ENCODE peak calls at places on chromosomes 5 and 9, in eight cellular contexts. One of them, this sample, is unnamed.
A peak's percentile ranks its signal among the peaks of the same experiment; 100 is the strongest.

GRCh38 chr5:54619732-54620582 is 102.4 kb downstream of the SNX18 start:
- DNase-seq in CD8-positive, alpha-beta T cell: no peak
- DNase-seq in AG10803: peak; percentile 38
- DNase-seq in upper lobe of right lung: no peak
- DNase-seq in omental fat pad: no peak
- DNase-seq in progenitor cell of endocrine pancreas: no peak
- DNase-seq in fibroblast of pulmonary artery: no peak
- DNase-seq in cardiac muscle cell: no peak
- DNase-seq in this sample: no peak

GRCh38 chr5:172785429-172786088 is 14.6 kb upstream of the DUSP1 start:
- DNase-seq in omental fat pad: no peak
- DNase-seq in CD8-positive, alpha-beta T cell: no peak
- DNase-seq in AG10803: no peak
- DNase-seq in cardiac muscle cell: no peak
- DNase-seq in fibroblast of pulmonary artery: no peak
- DNase-seq in upper lobe of right lung: peak; percentile 11
- DNase-seq in progenitor cell of endocrine pancreas: no peak
- DNase-seq in this sample: no peak

GRCh38 chr9:109708507-109708945 is 71.5 kb upstream of the PALM2AKAP2 start:
- DNase-seq in CD8-positive, alpha-beta T cell: no peak
- DNase-seq in progenitor cell of endocrine pancreas: no peak
- DNase-seq in upper lobe of right lung: no peak
- DNase-seq in AG10803: peak; percentile 69
- DNase-seq in omental fat pad: no peak
- DNase-seq in fibroblast of pulmonary artery: peak; percentile 6
- DNase-seq in cardiac muscle cell: no peak
- DNase-seq in this sample: no peak

GRCh38 chr5:111256128-111256527 is 31.9 kb downstream of the CAMK4 start:
- DNase-seq in AG10803: no peak
- DNase-seq in upper lobe of right lung: no peak
- DNase-seq in CD8-positive, alpha-beta T cell: no peak
- DNase-seq in fibroblast of pulmonary artery: no peak
- DNase-seq in cardiac muscle cell: no peak
- DNase-seq in omental fat pad: no peak
- DNase-seq in progenitor cell of endocrine pancreas: no peak
- DNase-seq in this sample: no peak

GRCh38 chr5:147310059-147310704 is 75.4 kb downstream of the STK32A start:
- DNase-seq in AG10803: peak; percentile 55
- DNase-seq in cardiac muscle cell: peak; percentile 53
- DNase-seq in fibroblast of pulmonary artery: peak; percentile 69
- DNase-seq in CD8-positive, alpha-beta T cell: no peak
- DNase-seq in upper lobe of right lung: peak; percentile 86
- DNase-seq in progenitor cell of endocrine pancreas: no peak
- DNase-seq in omental fat pad: no peak
- DNase-seq in this sample: no peak

GRCh38 chr5:22044229-22044628 is 808.9 kb downstream of the CDH12 start:
- DNase-seq in progenitor cell of endocrine pancreas: no peak
- DNase-seq in cardiac muscle cell: no peak
- DNase-seq in fibroblast of pulmonary artery: no peak
- DNase-seq in upper lobe of right lung: no peak
- DNase-seq in omental fat pad: no peak
- DNase-seq in AG10803: no peak
- DNase-seq in CD8-positive, alpha-beta T cell: no peak
- DNase-seq in this sample: no peak

GRCh38 chr5:98872679-98873078 is 56.1 kb downstream of the CHD1 start:
- DNase-seq in upper lobe of right lung: no peak
- DNase-seq in progenitor cell of endocrine pancreas: no peak
- DNase-seq in omental fat pad: no peak
- DNase-seq in cardiac muscle cell: peak; percentile 52
- DNase-seq in fibroblast of pulmonary artery: peak; percentile 54
- DNase-seq in CD8-positive, alpha-beta T cell: no peak
- DNase-seq in AG10803: peak; percentile 8
- DNase-seq in this sample: no peak

GRCh38 chr5:67842806-67843205 is 372.8 kb upstream of the PIK3R1 start:
- DNase-seq in omental fat pad: no peak
- DNase-seq in AG10803: peak; percentile 5
- DNase-seq in cardiac muscle cell: peak; percentile 56
- DNase-seq in fibroblast of pulmonary artery: peak; percentile 47
- DNase-seq in CD8-positive, alpha-beta T cell: no peak
- DNase-seq in upper lobe of right lung: no peak
- DNase-seq in progenitor cell of endocrine pancreas: no peak
- DNase-seq in this sample: peak; percentile 87

GRCh38 chr5:149733129-149733900 is 3.2 kb downstream of the PPARGC1B start:
- DNase-seq in AG10803: no peak
- DNase-seq in fibroblast of pulmonary artery: no peak
- DNase-seq in CD8-positive, alpha-beta T cell: no peak
- DNase-seq in omental fat pad: no peak
- DNase-seq in upper lobe of right lung: no peak
- DNase-seq in cardiac muscle cell: no peak
- DNase-seq in progenitor cell of endocrine pancreas: no peak
- DNase-seq in this sample: no peak

GRCh38 chr5:37495668-37496067 is 116.5 kb downstream of the WDR70 start:
- DNase-seq in cardiac muscle cell: peak; percentile 47
- DNase-seq in omental fat pad: no peak
- DNase-seq in upper lobe of right lung: no peak
- DNase-seq in fibroblast of pulmonary artery: peak; percentile 45
- DNase-seq in progenitor cell of endocrine pancreas: no peak
- DNase-seq in AG10803: peak; percentile 87
- DNase-seq in CD8-positive, alpha-beta T cell: no peak
- DNase-seq in this sample: no peak

GRCh38 chr5:34001231-34001935 is 6.5 kb downstream of the AMACR start:
- DNase-seq in upper lobe of right lung: peak; percentile 66
- DNase-seq in cardiac muscle cell: peak; percentile 20
- DNase-seq in omental fat pad: no peak
- DNase-seq in fibroblast of pulmonary artery: peak; percentile 11
- DNase-seq in CD8-positive, alpha-beta T cell: no peak
- DNase-seq in AG10803: no peak
- DNase-seq in progenitor cell of endocrine pancreas: peak; percentile 16
- DNase-seq in this sample: no peak

GRCh38 chr9:114861922-114862605 is 56.2 kb upstream of the TNFSF15 start:
- DNase-seq in progenitor cell of endocrine pancreas: no peak
- DNase-seq in fibroblast of pulmonary artery: no peak
- DNase-seq in upper lobe of right lung: no peak
- DNase-seq in cardiac muscle cell: no peak
- DNase-seq in omental fat pad: no peak
- DNase-seq in AG10803: no peak
- DNase-seq in CD8-positive, alpha-beta T cell: no peak
- DNase-seq in this sample: no peak

GRCh38 chr5:154384480-154385235 is 61.1 kb upstream of the SAP30L start:
- DNase-seq in omental fat pad: no peak
- DNase-seq in cardiac muscle cell: no peak
- DNase-seq in progenitor cell of endocrine pancreas: no peak
- DNase-seq in fibroblast of pulmonary artery: no peak
- DNase-seq in AG10803: no peak
- DNase-seq in CD8-positive, alpha-beta T cell: peak; percentile 23
- DNase-seq in upper lobe of right lung: no peak
- DNase-seq in this sample: no peak

GRCh38 chr9:13841801-13842462 is 472.0 kb downstream of the NFIB start:
- DNase-seq in fibroblast of pulmonary artery: no peak
- DNase-seq in CD8-positive, alpha-beta T cell: no peak
- DNase-seq in omental fat pad: no peak
- DNase-seq in AG10803: no peak
- DNase-seq in upper lobe of right lung: no peak
- DNase-seq in progenitor cell of endocrine pancreas: no peak
- DNase-seq in cardiac muscle cell: no peak
- DNase-seq in this sample: no peak

GRCh38 chr5:170603578-170604565 is 100.1 kb downstream of the KCNIP1 start:
- DNase-seq in omental fat pad: no peak
- DNase-seq in CD8-positive, alpha-beta T cell: peak; percentile 19
- DNase-seq in cardiac muscle cell: peak; percentile 57
- DNase-seq in upper lobe of right lung: no peak
- DNase-seq in fibroblast of pulmonary artery: peak; percentile 45
- DNase-seq in progenitor cell of endocrine pancreas: peak; percentile 40
- DNase-seq in AG10803: no peak
- DNase-seq in this sample: peak; percentile 89

GRCh38 chr5:170289749-170290148 is 7.8 kb downstream of the LCP2 start:
- DNase-seq in omental fat pad: no peak
- DNase-seq in AG10803: no peak
- DNase-seq in progenitor cell of endocrine pancreas: no peak
- DNase-seq in cardiac muscle cell: no peak
- DNase-seq in upper lobe of right lung: no peak
- DNase-seq in fibroblast of pulmonary artery: no peak
- DNase-seq in CD8-positive, alpha-beta T cell: no peak
- DNase-seq in this sample: no peak

GRCh38 chr5:40442346-40442745 is 237.4 kb upstream of the PTGER4 start:
- DNase-seq in progenitor cell of endocrine pancreas: no peak
- DNase-seq in upper lobe of right lung: no peak
- DNase-seq in CD8-positive, alpha-beta T cell: no peak
- DNase-seq in AG10803: peak; percentile 14
- DNase-seq in cardiac muscle cell: no peak
- DNase-seq in omental fat pad: no peak
- DNase-seq in fibroblast of pulmonary artery: peak; percentile 35
- DNase-seq in this sample: no peak

DNA sequence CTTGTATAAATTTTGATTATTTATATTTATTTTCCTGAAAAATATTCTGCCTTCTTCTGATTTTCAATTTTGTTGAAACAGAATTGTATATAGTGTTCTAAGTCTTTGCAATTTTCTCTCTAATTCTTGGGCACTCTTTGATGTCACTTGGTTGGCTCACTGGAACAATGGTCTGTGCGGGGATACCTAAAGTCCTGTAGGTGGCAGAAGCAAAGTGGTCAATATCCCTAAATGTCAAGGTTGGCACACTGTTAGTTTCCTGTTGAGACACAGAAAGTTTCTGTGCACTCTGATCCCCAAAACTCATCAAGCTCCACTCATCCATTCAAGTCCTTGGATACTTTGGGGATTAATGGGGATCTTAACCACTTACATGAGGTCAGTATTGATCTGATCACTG is 480.8 kb upstream of the CCNG1 start:
- DNase-seq in progenitor cell of endocrine pancreas: no peak
- DNase-seq in omental fat pad: no peak
- DNase-seq in AG10803: no peak
- DNase-seq in cardiac muscle cell: no peak
- DNase-seq in CD8-positive, alpha-beta T cell: no peak
- DNase-seq in fibroblast of pulmonary artery: no peak
- DNase-seq in upper lobe of right lung: no peak
- DNase-seq in this sample: no peak
- TF ChIP-seq CTCF in progenitor cell of endocrine pancreas: no peak
- TF ChIP-seq CTCF in omental fat pad: no peak
- TF ChIP-seq CTCF in AG10803: no peak
- TF ChIP-seq CTCF in cardiac muscle cell: no peak
- TF ChIP-seq CTCF in CD8-positive, alpha-beta T cell: no peak
- TF ChIP-seq CTCF in fibroblast of pulmonary artery: no peak
- TF ChIP-seq CTCF in upper lobe of right lung: no peak
- TF ChIP-seq CTCF in this sample: no peak

GRCh38 chr9:38254151-38254550 is 138.4 kb upstream of the ALDH1B1 start:
- DNase-seq in upper lobe of right lung: no peak
- DNase-seq in AG10803: no peak
- DNase-seq in fibroblast of pulmonary artery: no peak
- DNase-seq in omental fat pad: no peak
- DNase-seq in progenitor cell of endocrine pancreas: no peak
- DNase-seq in CD8-positive, alpha-beta T cell: no peak
- DNase-seq in cardiac muscle cell: no peak
- DNase-seq in this sample: no peak

GRCh38 chr9:38254756-38255155 is 137.7 kb upstream of the ALDH1B1 start:
- DNase-seq in upper lobe of right lung: no peak
- DNase-seq in progenitor cell of endocrine pancreas: no peak
- DNase-seq in CD8-positive, alpha-beta T cell: no peak
- DNase-seq in cardiac muscle cell: no peak
- DNase-seq in omental fat pad: no peak
- DNase-seq in AG10803: no peak
- DNase-seq in fibroblast of pulmonary artery: no peak
- DNase-seq in this sample: no peak

GRCh38 chr9:38256461-38256860 is 136.0 kb upstream of the ALDH1B1 start:
- DNase-seq in CD8-positive, alpha-beta T cell: no peak
- DNase-seq in omental fat pad: no peak
- DNase-seq in upper lobe of right lung: no peak
- DNase-seq in progenitor cell of endocrine pancreas: no peak
- DNase-seq in fibroblast of pulmonary artery: no peak
- DNase-seq in AG10803: no peak
- DNase-seq in cardiac muscle cell: no peak
- DNase-seq in this sample: no peak

GRCh38 chr9:38257626-38258215 is 134.8 kb upstream of the ALDH1B1 start:
- DNase-seq in fibroblast of pulmonary artery: no peak
- DNase-seq in CD8-positive, alpha-beta T cell: no peak
- DNase-seq in cardiac muscle cell: no peak
- DNase-seq in AG10803: no peak
- DNase-seq in progenitor cell of endocrine pancreas: no peak
- DNase-seq in omental fat pad: no peak
- DNase-seq in upper lobe of right lung: no peak
- DNase-seq in this sample: no peak

DNA sequence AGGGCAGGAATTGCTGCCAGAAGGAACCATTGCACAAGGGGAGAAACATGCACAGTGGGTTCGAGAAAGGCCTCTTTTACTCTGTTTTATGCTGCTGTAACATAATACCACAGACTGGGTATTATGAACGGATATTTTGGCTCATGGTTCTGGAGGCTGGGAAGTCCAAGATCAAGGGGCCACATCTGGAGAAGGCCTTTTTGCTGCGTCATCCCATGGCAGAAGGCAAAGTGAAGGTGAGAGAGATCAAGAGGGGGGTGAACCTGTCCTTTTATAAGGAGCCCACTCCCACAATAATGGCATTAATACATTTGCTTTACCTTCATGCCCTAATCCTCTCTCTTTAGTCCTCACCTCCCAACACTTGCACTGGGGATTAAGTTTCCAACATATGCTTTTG is 136.9 kb upstream of the ALDH1B1 start:
- DNase-seq in progenitor cell of endocrine pancreas: no peak
- DNase-seq in upper lobe of right lung: no peak
- DNase-seq in AG10803: no peak
- DNase-seq in cardiac muscle cell: no peak
- DNase-seq in omental fat pad: no peak
- DNase-seq in fibroblast of pulmonary artery: no peak
- DNase-seq in CD8-positive, alpha-beta T cell: no peak
- DNase-seq in this sample: no peak
- TF ChIP-seq CTCF in progenitor cell of endocrine pancreas: no peak
- TF ChIP-seq CTCF in upper lobe of right lung: no peak
- TF ChIP-seq CTCF in AG10803: no peak
- TF ChIP-seq CTCF in cardiac muscle cell: no peak
- TF ChIP-seq CTCF in omental fat pad: no peak
- TF ChIP-seq CTCF in fibroblast of pulmonary artery: no peak
- TF ChIP-seq CTCF in CD8-positive, alpha-beta T cell: no peak
- TF ChIP-seq CTCF in this sample: no peak

DNA sequence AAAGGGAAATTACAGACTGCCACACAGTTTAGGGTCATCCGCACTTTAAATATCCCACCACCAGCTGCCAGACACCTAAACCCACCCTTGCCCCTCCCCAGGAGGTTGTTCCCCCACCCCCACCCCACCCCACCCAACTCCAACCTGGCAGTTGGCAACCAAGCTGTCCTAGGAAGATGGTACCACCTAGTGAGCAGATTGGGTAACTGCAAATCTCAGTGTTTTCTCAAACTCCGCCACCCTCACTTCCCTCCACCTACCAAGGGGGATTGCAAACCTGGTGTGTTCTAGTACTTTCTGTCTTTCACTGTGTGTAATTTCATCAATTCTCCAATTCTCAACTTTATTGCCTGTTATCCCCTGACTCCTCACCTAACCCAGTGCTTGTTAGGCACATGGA is 323.8 kb upstream of the IRX2 start:
- DNase-seq in upper lobe of right lung: no peak
- DNase-seq in fibroblast of pulmonary artery: no peak
- DNase-seq in omental fat pad: no peak
- DNase-seq in cardiac muscle cell: no peak
- DNase-seq in CD8-positive, alpha-beta T cell: no peak
- DNase-seq in AG10803: no peak
- DNase-seq in progenitor cell of endocrine pancreas: no peak
- DNase-seq in this sample: no peak
- TF ChIP-seq CTCF in upper lobe of right lung: no peak
- TF ChIP-seq CTCF in fibroblast of pulmonary artery: no peak
- TF ChIP-seq CTCF in omental fat pad: no peak
- TF ChIP-seq CTCF in cardiac muscle cell: no peak
- TF ChIP-seq CTCF in CD8-positive, alpha-beta T cell: no peak
- TF ChIP-seq CTCF in AG10803: no peak
- TF ChIP-seq CTCF in progenitor cell of endocrine pancreas: no peak
- TF ChIP-seq CTCF in this sample: peak; percentile 39

GRCh38 chr5:177456591-177456964 is 10.0 kb downstream of the PRR7 start:
- DNase-seq in cardiac muscle cell: no peak
- DNase-seq in AG10803: no peak
- DNase-seq in progenitor cell of endocrine pancreas: no peak
- DNase-seq in CD8-positive, alpha-beta T cell: no peak
- DNase-seq in omental fat pad: no peak
- DNase-seq in fibroblast of pulmonary artery: no peak
- DNase-seq in upper lobe of right lung: no peak
- DNase-seq in this sample: no peak
- TF ChIP-seq CTCF in cardiac muscle cell: no peak
- TF ChIP-seq CTCF in AG10803: no peak
- TF ChIP-seq CTCF in progenitor cell of endocrine pancreas: no peak
- TF ChIP-seq CTCF in CD8-positive, alpha-beta T cell: no peak
- TF ChIP-seq CTCF in omental fat pad: no peak
- TF ChIP-seq CTCF in fibroblast of pulmonary artery: no peak
- TF ChIP-seq CTCF in upper lobe of right lung: no peak
- TF ChIP-seq CTCF in this sample: peak; percentile 44

This sample was measured in glutamatergic neuron.